ENCODE peak calls at places on chromosome 22, in five cellular contexts. T, C, O, A and S are unnamed samples.

GRCh38 chr22:32378703-32379272 is 21.1 kb downstream of the RFPL3 start:
- DNase-seq in T (peak; percentile 22), A (no peak), C (no peak), O (peak; percentile 62), S (peak; percentile 87)

GRCh38 chr22:45064313-45065268 is 54.8 kb upstream of the PHF21B start:
- DNase-seq in O (no peak), C (no peak), T (no peak), A (no peak), S (no peak)

GRCh38 chr22:48098243-48098935 is 1335.9 kb downstream of the TBC1D22A start:
- DNase-seq in C (no peak), A (no peak), O (no peak), T (no peak), S (no peak)

GRCh38 chr22:31891366-31892079 is 52.8 kb upstream of the YWHAH start:
- DNase-seq in T (no peak), C (no peak), A (no peak), O (no peak), S (no peak)

GRCh38 chr22:34866501-34867171 is 199.3 kb upstream of the ISX start:
- DNase-seq in C (no peak), A (no peak), O (no peak), T (no peak), S (no peak)

GRCh38 chr22:41146573-41146972 is 54.2 kb downstream of the EP300 start:
- DNase-seq in O (no peak), C (no peak), T (no peak), A (no peak), S (no peak)

GRCh38 chr22:40819741-40820140 is 595 bp upstream of the SLC25A17 start:
- DNase-seq in T (no peak), O (no peak), C (no peak), A (no peak), S (peak; percentile 28)

GRCh38 chr22:21876486-21877176 is 9.2 kb upstream of the MAPK1 start:
- DNase-seq in O (peak; percentile 57), A (no peak), C (no peak), T (no peak), S (no peak)

GRCh38 chr22:44678245-44678979 is 23.6 kb upstream of the PRR5 start:
- DNase-seq in T (no peak), C (no peak), A (no peak), O (no peak), S (no peak)

GRCh38 chr22:32331918-32332725 is 25.5 kb upstream of the RFPL3 start:
- DNase-seq in O (no peak), T (peak; percentile 2), C (peak; percentile 52), A (no peak), S (peak; percentile 36)

GRCh38 chr22:44025171-44026065 is 1.3 kb downstream of the PARVB start:
- DNase-seq in T (peak; percentile 83), A (peak; percentile 58), C (peak; percentile 68), O (peak; percentile 21), S (peak; percentile 62)

GRCh38 chr22:28801845-28802594 is 1.7 kb upstream of the XBP1 start:
- DNase-seq in C (no peak), A (no peak), O (peak; percentile 21), T (peak; percentile 38), S (peak; percentile 51)
- H3K4me3 ChIP-seq in C (peak overlapping the region; percentile 90), A (peak overlapping the region; percentile 82), O (no peak overlapping the region), T (peak overlapping the region; percentile 91), S (no peak overlapping the region)

DNA sequence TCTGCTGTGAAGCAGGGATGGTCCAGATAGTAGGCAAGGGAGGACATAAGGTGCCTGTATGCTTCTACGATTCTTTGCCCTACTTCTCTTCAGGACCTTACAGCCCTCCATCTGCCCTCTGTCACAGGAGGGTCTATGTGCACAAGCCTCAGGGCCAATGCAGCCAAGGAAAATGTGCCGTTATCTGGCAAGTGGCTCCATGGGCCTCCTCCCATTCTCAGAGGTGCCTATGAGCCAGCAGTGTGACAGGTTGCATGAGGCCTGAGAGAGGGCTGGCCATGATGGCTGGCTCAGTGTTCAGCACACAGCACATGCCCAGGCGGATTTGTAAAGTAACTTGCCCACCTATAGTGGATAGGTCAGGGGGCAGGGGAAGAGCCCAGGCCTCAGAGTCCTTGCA is 51.3 kb upstream of the SUSD2 start:
- DNase-seq in O (no peak), A (no peak), C (no peak), T (no peak), S (no peak)
- H3K36me3 ChIP-seq in O (peaks cover 2% of the 10 kb centered on the region), A (peaks cover 48% of the 10 kb centered on the region), C (peaks cover 11% of the 10 kb centered on the region), T (no peaks in the 10 kb centered on the region), S (peaks cover 3% of the 10 kb centered on the region)

GRCh38 chr22:30492144-30492543 is 13.4 kb downstream of the SEC14L4 start:
- DNase-seq in C (no peak), A (no peak), O (no peak), T (no peak), S (no peak)

GRCh38 chr22:30488121-30488520 is 16.3 kb upstream of the SEC14L3 start:
- DNase-seq in A (no peak), O (no peak), T (no peak), C (no peak), S (peak; percentile 68)

GRCh38 chr22:30490399-30490798 is 15.1 kb downstream of the SEC14L4 start:
- DNase-seq in T (no peak), O (no peak), A (no peak), C (no peak), S (peak; percentile 82)

GRCh38 chr22:30495041-30495784 is 10.3 kb downstream of the SEC14L4 start:
- DNase-seq in O (no peak), A (no peak), T (no peak), C (no peak), S (no peak)

GRCh38 chr22:30491381-30491780 is 14.1 kb downstream of the SEC14L4 start:
- DNase-seq in A (no peak), O (no peak), T (no peak), C (no peak), S (no peak)
- H3K27me3 ChIP-seq in A (peaks cover 5% of the 10 kb centered on the region), O (no peaks in the 10 kb centered on the region), T (no peaks in the 10 kb centered on the region), C (no peaks in the 10 kb centered on the region), S (no peaks in the 10 kb centered on the region)

GRCh38 chr22:42747701-42748513 is 27.2 kb upstream of the A4GALT start:
- DNase-seq in O (peak; percentile 48), T (no peak), C (no peak), A (no peak), S (peak; percentile 69)

GRCh38 chr22:42754658-42755057 is 34.0 kb upstream of the A4GALT start:
- DNase-seq in T (no peak), O (no peak), C (no peak), A (no peak), S (no peak)

GRCh38 chr22:42752230-42752746 is 31.6 kb upstream of the A4GALT start:
- DNase-seq in T (no peak), C (no peak), O (no peak), A (no peak), S (no peak)

GRCh38 chr22:42757475-42757874 is 36.8 kb upstream of the A4GALT start:
- DNase-seq in O (no peak), T (no peak), C (no peak), A (no peak), S (peak; percentile 88)

GRCh38 chr22:42752912-42753311 is 32.2 kb upstream of the A4GALT start:
- DNase-seq in O (no peak), T (no peak), A (no peak), C (no peak), S (peak; percentile 17)
- H3K4me3 ChIP-seq in O (no peak overlapping the region), T (no peak overlapping the region), A (no peak overlapping the region), C (no peak overlapping the region), S (no peak overlapping the region)

GRCh38 chr22:19358195-19358594 is 66.7 kb upstream of the CLTCL1 start:
- DNase-seq in T (no peak), C (no peak), A (no peak), O (no peak), S (no peak)
- H3K36me3 ChIP-seq in T (peaks cover 5% of the 10 kb centered on the region), C (peaks cover 94% of the 10 kb centered on the region), A (peaks cover 96% of the 10 kb centered on the region), O (peaks cover 20% of the 10 kb centered on the region), S (peaks cover 58% of the 10 kb centered on the region)

GRCh38 chr22:46147061-46147460 is 3.3 kb upstream of the PPARA start:
- DNase-seq in O (no peak), A (no peak), C (peak; percentile 58), T (no peak), S (peak; percentile 49)
- H3K27me3 ChIP-seq in O (peaks cover 31% of the 10 kb centered on the region), A (no peaks in the 10 kb centered on the region), C (no peaks in the 10 kb centered on the region), T (no peaks in the 10 kb centered on the region), S (peaks cover 47% of the 10 kb centered on the region)

GRCh38 chr22:50696799-50697561 is 24.4 kb downstream of the SHANK3 start:
- DNase-seq in O (no peak), T (no peak), C (peak; percentile 65), A (peak; percentile 23), S (peak; percentile 98)
- H3K4me3 ChIP-seq in O (no peak overlapping the region), T (peak overlapping the region; percentile 24), C (peak overlapping the region; percentile 29), A (peak overlapping the region; percentile 58), S (peak overlapping the region; percentile 43)

DNA sequence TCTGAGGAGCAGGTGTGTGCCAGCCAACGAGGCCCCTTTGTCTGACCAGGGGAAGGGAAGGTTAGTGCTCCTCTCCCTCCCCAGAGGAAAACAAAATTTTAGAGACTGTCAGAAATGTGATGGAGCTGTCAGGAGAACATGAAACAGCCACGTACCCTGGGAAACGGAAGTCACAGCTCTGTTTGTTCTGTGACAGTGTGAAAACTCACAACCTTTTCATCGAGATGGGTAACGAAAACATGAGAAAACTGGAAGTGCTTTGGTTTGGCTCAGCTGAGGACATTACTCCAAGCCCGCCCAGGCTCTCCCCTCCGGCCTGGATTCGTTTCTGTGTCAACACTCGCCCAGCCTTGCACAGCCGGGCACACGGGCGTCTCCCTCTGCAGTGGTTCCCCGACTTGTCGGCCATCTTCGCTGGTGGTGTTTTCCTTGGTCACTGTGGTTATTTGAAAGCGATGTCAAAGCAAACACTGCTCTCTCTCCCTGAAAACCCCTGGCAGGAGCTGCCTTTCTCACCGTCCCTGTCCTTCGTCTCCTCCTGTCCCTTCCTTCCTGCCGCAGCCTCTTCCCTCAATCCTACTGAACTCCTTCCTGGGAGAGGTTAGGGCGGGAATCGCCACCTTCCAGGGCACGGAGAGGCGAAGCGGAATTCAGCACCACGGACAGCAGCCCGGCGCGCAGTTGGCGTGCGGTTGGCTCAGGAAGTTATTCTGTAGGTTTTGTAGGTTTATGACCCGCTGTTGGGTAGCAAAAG is 12.9 kb upstream of the RPS19BP1 start:
- DNase-seq in T (peak; percentile 47), A (peak; percentile 41), O (peak; percentile 34), C (no peak), S (peak; percentile 90)
- H3K36me3 ChIP-seq in T (no peaks in the 10 kb centered on the region), A (no peaks in the 10 kb centered on the region), O (no peaks in the 10 kb centered on the region), C (no peaks in the 10 kb centered on the region), S (no peaks in the 10 kb centered on the region)

GRCh38 chr22:38820021-38820420 is 23.8 kb downstream of the NPTXR start:
- DNase-seq in T (no peak), A (no peak), O (no peak), C (no peak), S (peak; percentile 51)

GRCh38 chr22:38815844-38816243 is 21.9 kb upstream of the DNAL4 start:
- DNase-seq in C (no peak), T (no peak), A (no peak), O (no peak), S (peak; percentile 21)

GRCh38 chr22:38823076-38823475 is 20.8 kb downstream of the NPTXR start:
- DNase-seq in T (no peak), O (no peak), C (no peak), A (no peak), S (peak; percentile 35)

GRCh38 chr22:38819387-38819940 is 24.4 kb downstream of the NPTXR start:
- DNase-seq in O (no peak), A (no peak), C (no peak), T (no peak), S (no peak)

DNA sequence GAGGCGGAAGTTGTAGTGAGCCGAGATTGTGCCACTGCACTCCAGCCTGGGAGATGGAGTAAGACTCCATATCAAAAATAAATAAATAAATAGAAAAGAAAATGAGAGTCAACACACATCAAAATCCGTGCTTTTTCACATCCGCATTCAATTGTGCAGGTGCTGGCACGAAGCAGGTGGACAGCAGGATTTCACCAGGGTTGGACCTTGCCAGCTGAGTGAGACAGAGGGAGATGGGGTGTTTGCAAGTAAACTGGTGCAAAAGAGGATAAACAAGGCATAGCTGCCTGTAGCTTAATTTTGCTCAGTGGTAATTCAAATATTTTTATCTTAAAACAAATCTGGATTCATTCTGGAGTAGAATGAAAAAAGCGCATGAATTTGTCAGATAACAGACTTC is 23.3 kb upstream of the DNAL4 start:
- DNase-seq in C (no peak), A (no peak), O (no peak), T (no peak), S (no peak)
- H3K27me3 ChIP-seq in C (no peaks in the 10 kb centered on the region), A (peaks cover 5% of the 10 kb centered on the region), O (peaks cover 2% of the 10 kb centered on the region), T (no peaks in the 10 kb centered on the region), S (no peaks in the 10 kb centered on the region)